ENCODE peak calls at places on chromosomes 5 and 9, in ten cellular contexts. J, T, D, Y, L, V, W, O, F and C are unnamed samples.

GRCh38 chr5:169142264-169142970 is 158.5 kb downstream of the SLIT3 start:
- DNase-seq in J (peak; percentile 84), T (no peak), D (no peak), Y (no peak), L (peak; percentile 50), V (no peak), W (no peak), O (no peak), F (no peak), C (peak; percentile 34)

GRCh38 chr9:123686131-123686848 is 243.6 kb downstream of the DENND1A start:
- DNase-seq in J (no peak), T (peak; percentile 19), D (no peak), Y (peak; percentile 31), L (peak; percentile 29), V (peak; percentile 32), W (no peak), O (no peak), F (peak; percentile 29), C (peak; percentile 83)

GRCh38 chr5:149580808-149581191 is 498 bp upstream of the ARHGEF37 start:
- DNase-seq in J (no peak), T (no peak), D (no peak), Y (no peak), L (no peak), V (no peak), W (no peak), O (no peak), F (no peak), C (no peak)

GRCh38 chr5:180670586-180671359 is 21.4 kb upstream of the FLT4 start:
- DNase-seq in J (peak; percentile 46), T (peak; percentile 78), D (no peak), Y (peak; percentile 50), L (peak; percentile 47), V (peak; percentile 37), W (peak; percentile 36), O (peak; percentile 11), F (peak; percentile 62), C (no peak)

GRCh38 chr9:110148384-110148783 is 59.6 kb downstream of the C9orf152 start:
- DNase-seq in J (no peak), T (no peak), D (peak; percentile 82), Y (no peak), L (no peak), V (peak; percentile 43), W (no peak), O (no peak), F (no peak), C (no peak)

GRCh38 chr9:136052433-136052880 is 42.6 kb downstream of the NACC2 start:
- DNase-seq in J (no peak), T (no peak), D (no peak), Y (no peak), L (peak; percentile 43), V (no peak), W (no peak), O (no peak), F (peak; percentile 61), C (no peak)

GRCh38 chr5:6830643-6831239 is 117.5 kb downstream of the TENT4A start:
- DNase-seq in J (no peak), T (no peak), D (no peak), Y (no peak), L (no peak), V (no peak), W (no peak), O (no peak), F (no peak), C (no peak)

GRCh38 chr9:33378121-33378795 is 24.1 kb downstream of the AQP7 start:
- DNase-seq in J (no peak), T (no peak), D (no peak), Y (no peak), L (no peak), V (no peak), W (no peak), O (no peak), F (no peak), C (no peak)

DNA sequence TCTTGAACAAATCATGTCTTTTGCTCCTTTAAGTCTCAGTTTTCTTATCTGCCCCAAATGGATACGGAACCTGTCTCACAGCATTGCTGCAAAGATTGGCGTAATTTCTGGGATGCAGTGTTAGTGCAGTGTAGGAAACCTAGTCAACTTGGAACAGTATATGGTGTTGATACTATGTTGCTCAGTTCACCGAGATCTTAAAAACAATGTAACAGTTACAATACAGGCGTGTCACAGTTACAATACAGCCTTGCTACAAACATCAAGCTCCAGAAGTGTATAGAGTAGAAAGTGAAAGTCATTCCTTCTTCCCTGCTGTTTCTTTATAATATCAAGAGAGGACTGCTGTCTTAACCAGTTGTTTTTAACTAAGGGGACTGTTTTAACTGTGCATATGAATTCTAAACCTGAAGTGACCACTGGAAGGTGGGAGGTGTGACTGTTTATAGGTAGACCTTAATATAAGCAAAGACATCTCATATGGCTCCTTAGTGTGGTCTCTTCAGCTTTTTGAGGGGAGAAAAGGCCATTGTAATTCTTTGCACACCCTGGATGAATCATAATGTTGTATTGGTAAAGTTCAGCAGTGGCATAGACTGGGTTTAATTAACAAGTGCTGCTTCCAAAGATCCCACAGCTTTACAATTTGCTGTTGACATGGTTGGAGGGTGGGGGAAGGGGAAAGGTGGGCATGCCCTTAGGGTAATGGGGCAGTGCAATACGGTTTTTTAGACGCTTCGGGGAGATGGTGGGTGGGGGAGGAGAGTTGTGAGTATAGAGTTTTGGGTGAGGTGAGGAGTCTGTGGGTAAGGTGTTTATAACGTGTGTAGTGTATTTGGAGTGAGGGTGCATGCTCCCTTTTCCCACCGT is 12.9 kb downstream of the PRRC2B start:
- DNase-seq in J (no peak), T (peak; percentile 69), D (no peak), Y (peak; percentile 45), L (no peak), V (no peak), W (no peak), O (no peak), F (no peak), C (no peak)
- H3K4me3 ChIP-seq in J (no peak overlapping the region), T (no peak overlapping the region), D (peak overlapping the region; percentile 8), Y (peak overlapping the region; percentile 41), L (peak overlapping the region; percentile 6), V (peak overlapping the region; percentile 3), W (no peak overlapping the region), O (peak overlapping the region; percentile 44), F (no peak overlapping the region), C (no peak overlapping the region)

GRCh38 chr5:154197801-154198461 is 7.4 kb downstream of the GALNT10 start:
- DNase-seq in J (no peak), T (peak; percentile 44), D (no peak), Y (no peak), L (no peak), V (peak; percentile 35), W (peak; percentile 79), O (peak; percentile 75), F (peak; percentile 85), C (no peak)

GRCh38 chr5:154199263-154199662 is 8.7 kb downstream of the GALNT10 start:
- DNase-seq in J (no peak), T (no peak), D (no peak), Y (no peak), L (no peak), V (no peak), W (no peak), O (no peak), F (no peak), C (no peak)

GRCh38 chr5:154194348-154195329 is 4.1 kb downstream of the GALNT10 start:
- DNase-seq in J (no peak), T (peak; percentile 25), D (no peak), Y (peak; percentile 52), L (no peak), V (peak; percentile 73), W (no peak), O (no peak), F (no peak), C (no peak)

GRCh38 chr5:154198611-154199230 is 8.2 kb downstream of the GALNT10 start:
- DNase-seq in J (no peak), T (peak; percentile 83), D (no peak), Y (peak; percentile 38), L (no peak), V (peak; percentile 89), W (no peak), O (no peak), F (no peak), C (no peak)

DNA sequence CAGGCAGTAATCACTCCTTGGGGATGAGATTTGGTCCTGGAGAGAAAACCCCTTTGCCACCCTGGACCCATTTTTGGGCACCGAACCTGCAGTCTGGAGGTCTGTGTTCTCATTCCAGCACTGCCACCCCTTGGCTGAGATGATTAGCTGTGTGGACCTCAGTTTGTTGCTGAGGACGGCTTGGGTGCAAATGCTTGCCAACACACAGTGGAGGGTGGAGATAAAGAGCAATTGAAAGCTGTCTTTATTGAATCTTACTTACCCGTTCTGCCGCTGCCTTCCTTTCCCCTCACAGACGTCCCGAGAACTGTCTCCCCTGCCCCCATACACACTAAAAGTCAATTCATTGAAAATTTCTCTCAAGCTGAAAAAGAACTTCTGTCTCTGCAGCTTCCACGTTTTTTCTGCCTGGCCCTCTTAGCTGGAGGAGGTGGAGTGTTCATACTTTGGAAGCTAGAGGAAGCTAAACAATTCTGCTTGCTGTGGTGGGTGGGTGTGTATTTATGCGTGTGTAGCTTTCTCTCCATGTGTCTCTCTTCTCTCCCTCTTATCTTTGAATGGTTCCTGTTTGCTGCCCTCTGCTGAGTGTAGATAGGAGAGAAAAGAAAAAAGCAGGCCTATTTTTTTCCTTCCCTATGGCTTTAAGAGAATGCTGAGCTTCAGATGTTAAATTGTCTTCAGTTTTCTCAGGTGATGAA is 6.6 kb downstream of the GALNT10 start:
- DNase-seq in J (no peak), T (peak; percentile 81), D (no peak), Y (peak; percentile 58), L (no peak), V (peak; percentile 87), W (no peak), O (no peak), F (no peak), C (peak; percentile 26)
- TF ChIP-seq CTCF in J (no peak), T (peak; percentile 26), D (peak; percentile 19), Y (peak; percentile 40), L (peak; percentile 36), V (peak; percentile 70), W (no peak), O (peak; percentile 40), F (no peak), C (peak; percentile 8)

GRCh38 chr9:92724528-92725265 is 39.9 kb downstream of the BICD2 start:
- DNase-seq in J (no peak), T (no peak), D (no peak), Y (no peak), L (no peak), V (no peak), W (peak; percentile 28), O (no peak), F (peak; percentile 25), C (no peak)

GRCh38 chr9:92726348-92726747 is 38.3 kb downstream of the BICD2 start:
- DNase-seq in J (no peak), T (no peak), D (peak; percentile 39), Y (no peak), L (no peak), V (no peak), W (no peak), O (no peak), F (no peak), C (no peak)

GRCh38 chr9:92726971-92727715 is 37.5 kb downstream of the BICD2 start:
- DNase-seq in J (no peak), T (peak; percentile 62), D (peak; percentile 51), Y (peak; percentile 37), L (peak; percentile 59), V (peak; percentile 56), W (no peak), O (no peak), F (peak; percentile 21), C (no peak)

GRCh38 chr9:92725266-92725545 is 39.4 kb downstream of the BICD2 start:
- DNase-seq in J (no peak), T (no peak), D (no peak), Y (no peak), L (no peak), V (no peak), W (no peak), O (no peak), F (no peak), C (no peak)

GRCh38 chr9:92725726-92726125 is 38.9 kb downstream of the BICD2 start:
- DNase-seq in J (no peak), T (no peak), D (no peak), Y (no peak), L (no peak), V (no peak), W (peak; percentile 14), O (no peak), F (no peak), C (no peak)
- H3K36me3 ChIP-seq in J (no peaks in the 10 kb centered on the region), T (no peaks in the 10 kb centered on the region), D (peaks cover 85% of the 10 kb centered on the region), Y (peaks cover 18% of the 10 kb centered on the region), L (no peaks in the 10 kb centered on the region), V (peaks cover 39% of the 10 kb centered on the region), W (peaks cover 28% of the 10 kb centered on the region), O (peaks cover 66% of the 10 kb centered on the region), F (peaks cover 3% of the 10 kb centered on the region), C (no peaks in the 10 kb centered on the region)

GRCh38 chr5:32277782-32278181 is 35.0 kb downstream of the MTMR12 start:
- DNase-seq in J (no peak), T (no peak), D (no peak), Y (no peak), L (no peak), V (no peak), W (no peak), O (no peak), F (no peak), C (no peak)

GRCh38 chr5:32275421-32275765 is 37.3 kb downstream of the MTMR12 start:
- DNase-seq in J (no peak), T (no peak), D (no peak), Y (no peak), L (no peak), V (no peak), W (no peak), O (no peak), F (peak; percentile 27), C (no peak)

GRCh38 chr5:32274548-32275420 is 38.0 kb downstream of the MTMR12 start:
- DNase-seq in J (peak; percentile 50), T (peak; percentile 98), D (no peak), Y (peak; percentile 54), L (peak; percentile 43), V (peak; percentile 72), W (no peak), O (no peak), F (no peak), C (no peak)

GRCh38 chr5:32278403-32278802 is 34.3 kb downstream of the MTMR12 start:
- DNase-seq in J (no peak), T (no peak), D (no peak), Y (peak; percentile 58), L (no peak), V (peak; percentile 82), W (no peak), O (no peak), F (no peak), C (no peak)

DNA sequence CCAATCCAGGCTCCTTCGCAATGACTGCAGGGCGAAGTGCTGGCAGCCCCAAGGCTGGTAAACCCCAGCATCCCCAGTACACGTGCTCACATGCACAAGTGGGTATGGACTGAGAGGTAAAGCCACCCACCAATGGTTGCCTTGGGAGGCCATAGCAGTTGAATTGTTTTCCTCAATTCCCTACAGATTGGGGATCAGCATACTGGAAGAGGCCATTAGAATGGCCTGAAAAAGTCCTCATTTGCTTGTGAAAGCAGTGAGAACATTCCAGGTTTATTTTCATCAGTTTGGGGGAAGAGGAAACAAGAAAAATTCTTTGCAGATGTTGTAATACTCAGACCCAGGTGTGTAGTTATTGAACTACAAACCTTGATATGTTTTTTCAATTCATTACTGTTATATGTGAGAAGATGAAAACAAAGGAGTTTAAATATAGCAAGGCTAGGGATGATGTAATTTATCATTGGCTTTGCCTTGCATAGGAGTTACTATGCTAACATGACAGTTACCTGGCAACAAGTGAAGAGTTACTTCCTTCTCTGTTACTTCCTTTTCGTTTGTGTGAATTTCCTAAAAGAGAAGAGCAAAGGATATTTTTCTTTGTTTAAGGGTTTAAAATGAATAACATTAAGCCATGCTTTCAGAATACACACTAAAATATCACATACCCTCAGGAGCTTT is 36.4 kb downstream of the MTMR12 start:
- DNase-seq in J (no peak), T (peak; percentile 91), D (no peak), Y (peak; percentile 24), L (no peak), V (peak; percentile 47), W (no peak), O (no peak), F (no peak), C (no peak)
- H3K4me3 ChIP-seq in J (no peak overlapping the region), T (no peak overlapping the region), D (no peak overlapping the region), Y (no peak overlapping the region), L (no peak overlapping the region), V (no peak overlapping the region), W (no peak overlapping the region), O (no peak overlapping the region), F (no peak overlapping the region), C (no peak overlapping the region)